ENCODE peak calls at places on chromosome 20, in eight cellular contexts. R is keratinocyte, N is testis, Y is BJ, L is hepatocyte, U is body of pancreas, T is A673, P is brain microvascular endothelial cell. M is an unnamed sample. For H3K27me3, the result is how much of the 10 kb centered on the place peaks cover.

GRCh38 chr20:38566199-38566598 is 14.8 kb upstream of the ADIG start:
- DNase-seq in P (no peak), N (no peak), U (no peak), R (no peak), T (no peak), Y (no peak), L (no peak), M (no peak)

GRCh38 chr20:64045346-64046011 is 4.0 kb downstream of the SOX18 start:
- DNase-seq in N (no peak), T (no peak), Y (no peak), P (no peak), U (no peak), L (no peak), R (no peak), M (no peak)

GRCh38 chr20:49768204-49769124 is 44.2 kb upstream of the SLC9A8 start:
- DNase-seq in N (peak), R (no peak), P (peak), U (peak), Y (peak), L (peak), T (no peak), M (peak)

GRCh38 chr20:10578607-10579006 is 95.2 kb downstream of the JAG1 start:
- DNase-seq in L (no peak), P (no peak), U (no peak), T (no peak), R (peak), Y (no peak), N (no peak), M (no peak)

GRCh38 chr20:4471221-4471620 is 250.5 kb upstream of the PRND start:
- DNase-seq in U (no peak), T (no peak), R (no peak), N (no peak), L (no peak), Y (no peak), P (no peak), M (no peak)

GRCh38 chr20:58597021-58597940 is 53.8 kb upstream of the STX16 start:
- DNase-seq in L (peak), T (no peak), U (no peak), N (peak), Y (no peak), R (no peak), P (no peak), M (no peak)

GRCh38 chr20:63828951-63829350 is 2.1 kb downstream of the ZBTB46 start:
- DNase-seq in L (no peak), P (no peak), U (no peak), R (no peak), N (no peak), Y (no peak), T (no peak), M (no peak)

GRCh38 chr20:40019510-40019909 is 669.5 kb downstream of the MAFB start:
- DNase-seq in N (no peak), Y (no peak), L (no peak), R (no peak), P (no peak), T (no peak), U (no peak), M (no peak)

GRCh38 chr20:37956099-37956498 is 53.2 kb downstream of the VSTM2L start:
- DNase-seq in R (no peak), L (no peak), P (no peak), N (no peak), T (peak), Y (no peak), U (no peak), M (no peak)

GRCh38 chr20:51331466-51331865 is 211.1 kb downstream of the NFATC2 start:
- DNase-seq in U (no peak), N (no peak), T (no peak), R (no peak), P (peak), Y (no peak), L (no peak), M (peak)

GRCh38 chr20:51837876-51838420 is 35.6 kb upstream of the SALL4 start:
- DNase-seq in Y (no peak), T (no peak), R (no peak), N (no peak), U (no peak), P (no peak), L (no peak), M (no peak)

GRCh38 chr20:38604873-38605303 is 3.3 kb downstream of the ARHGAP40 start:
- DNase-seq in N (no peak), U (no peak), T (no peak), P (peak), Y (no peak), R (peak), L (peak), M (peak)

GRCh38 chr20:44069203-44069931 is 117.6 kb downstream of the JPH2 start:
- DNase-seq in U (no peak), L (no peak), N (no peak), R (no peak), T (no peak), P (no peak), Y (no peak), M (no peak)

GRCh38 chr20:38673731-38674177 is 50.5 kb upstream of the SLC32A1 start:
- DNase-seq in T (peak), Y (no peak), L (peak), R (no peak), U (no peak), P (no peak), N (no peak), M (no peak)

GRCh38 chr20:23059831-23060230 is 10.4 kb upstream of the THBD start:
- DNase-seq in N (no peak), P (no peak), R (no peak), L (no peak), U (no peak), T (no peak), Y (no peak), M (no peak)

GRCh38 chr20:309306-309840 is 12.0 kb downstream of the ZCCHC3 start:
- DNase-seq in N (no peak), T (no peak), P (no peak), Y (no peak), L (peak), U (no peak), R (no peak), M (no peak)

GRCh38 chr20:723756-724155 is 44.5 kb downstream of the SLC52A3 start:
- DNase-seq in U (no peak), Y (no peak), N (no peak), L (no peak), T (no peak), R (no peak), P (no peak), M (no peak)

GRCh38 chr20:44616604-44616964 is 34.2 kb downstream of the PKIG start:
- DNase-seq in L (no peak), P (no peak), N (no peak), U (no peak), Y (no peak), R (no peak), T (peak), M (no peak)

GRCh38 chr20:5510446-5510845 is 193.7 kb upstream of the PROKR2 start:
- DNase-seq in L (no peak), U (no peak), T (no peak), N (no peak), R (no peak), Y (no peak), P (peak), M (no peak)

GRCh38 chr20:25321262-25321831 is 69.3 kb downstream of the ABHD12 start:
- DNase-seq in N (no peak), U (no peak), R (no peak), T (no peak), P (no peak), Y (no peak), L (no peak), M (no peak)

GRCh38 chr20:58494923-58495622 is 20.1 kb downstream of the APCDD1L start:
- DNase-seq in U (no peak), R (no peak), L (no peak), N (no peak), Y (no peak), T (no peak), P (no peak), M (no peak)

GRCh38 chr20:44911264-44911921 is 1.5 kb downstream of the PABPC1L start:
- DNase-seq in T (peak), Y (no peak), N (peak), P (peak), R (no peak), U (peak), L (peak), M (peak)

GRCh38 chr20:34578521-34579147 is 20.1 kb downstream of the MAP1LC3A start:
- DNase-seq in U (no peak), N (peak), Y (no peak), T (no peak), L (no peak), R (no peak), P (no peak), M (no peak)

GRCh38 chr20:38804682-38805501 is 605 bp upstream of the PPP1R16B start:
- DNase-seq in L (no peak), T (no peak), P (no peak), R (no peak), Y (no peak), U (no peak), N (no peak), M (no peak)

DNA sequence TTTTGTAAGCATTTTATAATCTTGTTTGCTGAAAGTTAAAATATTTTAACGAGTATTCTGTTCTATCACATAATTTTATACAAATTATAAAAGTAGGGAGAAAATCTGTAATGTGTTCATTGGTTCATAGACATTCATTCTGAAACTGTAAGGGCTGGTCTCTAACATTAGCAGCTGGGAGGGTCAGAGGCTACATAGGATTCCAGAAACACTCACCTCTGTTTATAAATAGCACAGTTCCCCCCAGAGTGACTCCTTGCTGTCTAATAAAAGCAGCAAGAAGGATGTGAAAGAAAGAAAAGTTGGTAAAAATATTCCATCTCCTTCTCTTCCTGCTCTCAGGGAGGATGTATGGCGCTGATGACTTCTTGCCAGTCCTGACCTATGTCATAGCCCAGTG is 25.3 kb upstream of the NAA20 start:
- DNase-seq in R (no peak), T (no peak), L (no peak), Y (no peak), N (no peak), U (no peak), P (no peak), M (no peak)
- H3K4me3 ChIP-seq in R (no peak), T (no peak), L (no peak), Y (no peak), N (no peak), U (no peak), P (no peak), M (no peak)

GRCh38 chr20:48620486-48621255 is 207.1 kb downstream of the PREX1 start:
- DNase-seq in P (peak), U (peak), R (peak), N (peak), Y (peak), L (peak), T (peak), M (peak)
- TF ChIP-seq CTCF in P (peak), U (peak), R (peak), N (peak), Y (peak), L (peak), T (peak), M (peak)

GRCh38 chr20:62457831-62458230 is 18.0 kb downstream of the GATA5 start:
- DNase-seq in P (no peak), N (no peak), U (no peak), L (no peak), T (no peak), R (no peak), Y (no peak), M (no peak)
- H3K27me3 ChIP-seq in P (under half), N (under half), U (under half), L (under half), T (under half), R (under half), Y (under half), M (half or more)

GRCh38 chr20:47317127-47317895 is 39.2 kb downstream of the ZMYND8 start:
- DNase-seq in R (peak), Y (peak), T (peak), U (peak), N (peak), L (peak), P (peak), M (peak)
- H3K4me3 ChIP-seq in R (peak), Y (no peak), T (no peak), U (no peak), N (no peak), L (no peak), P (no peak), M (no peak)

DNA sequence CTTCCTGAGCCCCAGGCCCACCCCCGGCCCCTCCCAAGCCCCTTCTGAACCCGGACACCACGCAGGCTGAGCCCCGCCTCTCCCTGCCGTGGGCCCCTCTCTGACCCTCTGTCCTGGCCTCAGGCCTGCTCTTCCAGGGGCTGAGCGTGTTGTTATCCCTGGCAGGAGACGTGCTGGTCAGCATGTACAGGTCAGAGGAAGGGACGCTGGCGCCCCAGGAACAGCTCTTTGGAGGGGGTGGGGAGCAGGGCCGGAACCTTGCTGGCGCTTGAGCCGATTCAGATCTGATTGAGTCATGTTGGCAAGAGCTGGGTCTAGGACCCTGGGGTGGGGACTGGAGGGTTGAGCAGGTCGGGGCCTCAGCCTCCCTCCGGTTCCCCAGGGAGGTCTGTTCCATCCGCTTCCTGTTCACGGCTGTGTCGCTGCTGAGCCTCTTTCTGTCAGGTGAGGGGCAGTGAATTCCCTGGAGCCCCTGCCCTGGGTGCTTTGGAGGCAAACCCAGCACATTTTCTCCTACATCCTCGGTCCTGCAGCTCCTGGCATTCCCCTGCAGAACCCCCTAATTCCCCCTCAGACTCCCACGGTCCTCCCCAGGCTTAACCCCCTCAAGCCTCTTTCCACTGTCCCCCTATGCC is 1.9 kb downstream of the SPAG4 start:
- DNase-seq in Y (no peak), P (peak), T (peak), U (peak), L (peak), R (no peak), N (peak), M (peak)
- TF ChIP-seq CTCF in Y (peak), P (peak), T (peak), U (peak), L (peak), R (peak), N (peak), M (peak)

DNA sequence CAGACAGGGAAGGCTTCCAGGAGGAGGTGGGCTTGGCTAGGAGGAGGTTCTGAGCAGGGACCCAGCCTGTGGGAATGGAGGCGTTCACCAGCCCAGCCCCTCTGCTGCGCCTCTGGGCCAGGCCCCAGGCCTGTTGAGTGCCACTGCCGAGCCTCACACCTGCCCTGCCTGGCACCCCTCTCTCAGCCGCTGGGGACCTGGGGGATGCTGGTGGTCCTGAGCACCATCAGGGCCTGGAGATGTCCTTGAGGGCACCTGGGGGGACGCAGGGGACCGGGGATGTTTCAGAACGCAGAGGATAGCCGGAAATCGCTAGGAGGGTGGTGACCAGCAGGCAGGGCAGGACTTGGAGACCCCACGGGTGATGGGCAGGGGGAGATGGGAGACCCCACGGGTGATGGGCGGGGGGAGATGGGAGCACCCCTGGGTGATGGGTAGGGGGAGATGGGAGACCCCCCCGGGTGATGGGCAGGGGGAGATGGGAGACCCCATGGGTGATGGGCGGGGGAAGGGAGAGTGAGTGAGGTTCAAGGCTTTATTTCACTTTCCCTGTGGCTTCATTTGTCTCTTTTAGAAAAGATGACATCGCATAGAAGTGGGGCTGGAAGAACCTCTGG is 12.7 kb downstream of the GATA5 start:
- DNase-seq in U (no peak), N (no peak), R (no peak), Y (no peak), T (no peak), P (no peak), L (no peak), M (no peak)
- H3K27me3 ChIP-seq in U (under half), N (under half), R (under half), Y (under half), T (under half), P (under half), L (under half), M (under half)

M was measured in kidney epithelial cell.